ENCODE peak calls at places on chromosome 4, in seven cellular contexts. P is Caco-2, V is upper lobe of right lung, A is lower lobe of right lung, D is A673, H is NT2/D1, I is body of pancreas. J is an unnamed sample. For H3K9me3 and H3K4me1, the result is how much of the 10 kb centered on the place peaks cover.

GRCh38 chr4:83618431-83618830 is 82.5 kb downstream of the GPAT3 start:
- DNase-seq in V (no peak), H (no peak), P (peak), I (peak), D (no peak), A (no peak), J (no peak)

GRCh38 chr4:6908397-6909112 is 1.1 kb upstream of the TBC1D14 start:
- DNase-seq in H (no peak), I (no peak), A (no peak), D (no peak), P (no peak), V (no peak), J (no peak)

GRCh38 chr4:156901871-156902270 is 69.7 kb downstream of the PDGFC start:
- DNase-seq in V (no peak), D (no peak), I (no peak), A (no peak), P (no peak), H (no peak), J (no peak)

GRCh38 chr4:22869235-22869634 is 176.5 kb downstream of the GBA3 start:
- DNase-seq in I (no peak), A (no peak), V (no peak), D (no peak), H (no peak), P (no peak), J (peak)

GRCh38 chr4:68182382-68182820 is 52.7 kb upstream of the TMPRSS11F start:
- DNase-seq in I (no peak), D (no peak), A (peak), P (no peak), H (no peak), V (no peak), J (no peak)

GRCh38 chr4:138235419-138235952 is 6.7 kb downstream of the SLC7A11 start:
- DNase-seq in V (no peak), I (no peak), A (no peak), D (peak), H (no peak), P (no peak), J (no peak)

GRCh38 chr4:102438873-102439614 is 62.1 kb upstream of the NFKB1 start:
- DNase-seq in A (no peak), H (no peak), I (peak), V (no peak), D (peak), P (no peak), J (no peak)

GRCh38 chr4:9762823-9763475 is 18.5 kb upstream of the DRD5 start:
- DNase-seq in V (no peak), I (peak), H (peak), A (no peak), P (peak), D (peak), J (peak)

GRCh38 chr4:78534286-78534955 is 17.1 kb upstream of the ANXA3 start:
- DNase-seq in P (no peak), V (no peak), A (no peak), I (peak), H (no peak), D (no peak), J (no peak)

GRCh38 chr4:40300371-40301162 is 34.6 kb upstream of the CHRNA9 start:
- DNase-seq in P (no peak), A (no peak), H (no peak), V (no peak), I (no peak), D (no peak), J (no peak)

GRCh38 chr4:187383181-187383580 is 612.4 kb upstream of the ZFP42 start:
- DNase-seq in A (no peak), P (no peak), H (no peak), V (no peak), I (no peak), D (no peak), J (no peak)

GRCh38 chr4:76752911-76753494 is 144.9 kb downstream of the SOWAHB start:
- DNase-seq in V (no peak), P (no peak), D (peak), H (no peak), A (no peak), I (no peak), J (no peak)
- H3K4me3 ChIP-seq in V (peak), P (no peak), D (no peak), H (no peak), A (no peak), I (no peak), J (no peak)

DNA sequence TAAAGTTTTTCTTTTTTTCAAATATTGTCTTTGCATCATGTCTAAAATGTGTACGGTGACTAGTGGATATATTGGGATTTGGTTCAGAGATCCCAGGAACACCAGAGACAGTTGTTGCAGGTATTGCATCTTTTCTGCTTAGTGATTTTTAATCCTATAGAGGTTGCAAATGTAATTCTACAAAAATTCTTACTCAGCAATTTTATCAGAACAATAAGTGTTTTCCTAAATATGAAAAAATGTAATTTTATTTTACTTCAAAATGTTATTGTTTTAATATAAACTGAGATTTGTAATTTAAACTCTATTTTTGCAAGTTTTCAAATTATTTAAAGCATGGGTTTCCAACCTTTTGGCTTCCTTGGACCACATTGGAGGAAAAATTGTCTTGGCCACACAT is 8.2 kb downstream of the ZNF718 start:
- DNase-seq in H (no peak), P (no peak), D (no peak), V (no peak), A (no peak), I (no peak), J (no peak)
- H3K9me3 ChIP-seq in H (under half), P (under half), D (under half), V (under half), A (under half), I (under half), J (under half)

GRCh38 chr4:84917869-84918600 is 48.5 kb downstream of the WDFY3 start:
- DNase-seq in P (no peak), V (no peak), A (no peak), D (no peak), I (no peak), H (no peak), J (no peak)
- H3K4me1 ChIP-seq in P (under half), V (under half), A (under half), D (half or more), I (under half), H (under half), J (under half)

DNA sequence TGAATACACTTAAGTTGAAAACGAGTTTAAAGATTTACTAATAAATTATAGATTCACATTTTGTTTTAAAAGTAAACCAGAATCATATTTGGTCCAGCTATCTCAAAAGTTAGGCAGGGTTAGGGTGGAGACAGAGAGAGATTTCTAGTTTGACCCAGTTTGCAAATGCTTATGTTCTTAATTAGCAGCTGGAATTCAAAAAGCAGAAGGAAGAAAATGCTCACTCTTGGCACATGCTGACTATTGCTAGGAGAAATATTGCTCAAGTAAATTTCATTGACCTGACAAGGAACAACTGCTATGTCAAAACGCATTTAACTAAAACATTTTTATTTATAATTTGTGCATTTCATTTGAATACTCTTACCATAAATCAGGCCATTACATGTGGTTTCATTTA is 131.9 kb downstream of the GLRA3 start:
- DNase-seq in V (no peak), D (no peak), I (no peak), A (no peak), H (no peak), P (no peak), J (no peak)
- H3K4me3 ChIP-seq in V (no peak), D (no peak), I (no peak), A (no peak), H (no peak), P (no peak), J (no peak)